ENCODE peak calls at places on chromosome 22, in five cellular contexts. One of them, this sample, is unnamed.

GRCh38 chr22:37751449-37752188 is 54.8 kb downstream of the TRIOBP start:
- DNase-seq in K562: no peak
- DNase-seq in A549: no peak
- DNase-seq in endothelial cell of umbilical vein: no peak
- DNase-seq in GM12878: no peak
- DNase-seq in this sample: no peak

GRCh38 chr22:48700566-48701295 is 1126.9 kb downstream of the BRD1 start:
- DNase-seq in K562: no peak
- DNase-seq in GM12878: no peak
- DNase-seq in endothelial cell of umbilical vein: no peak
- DNase-seq in A549: no peak
- DNase-seq in this sample: peak; percentile 46

GRCh38 chr22:39482768-39483167 is 19.3 kb upstream of the MIEF1 start:
- DNase-seq in A549: no peak
- DNase-seq in endothelial cell of umbilical vein: peak; percentile 43
- DNase-seq in GM12878: no peak
- DNase-seq in K562: no peak
- DNase-seq in this sample: no peak

GRCh38 chr22:28917747-28918543 is 34.6 kb downstream of the ZNRF3 start:
- DNase-seq in GM12878: no peak
- DNase-seq in K562: no peak
- DNase-seq in endothelial cell of umbilical vein: no peak
- DNase-seq in A549: peak; percentile 7
- DNase-seq in this sample: peak; percentile 9

GRCh38 chr22:22745225-22746060 is 101.0 kb downstream of the GGTLC2 start:
- DNase-seq in K562: peak; percentile 83
- DNase-seq in endothelial cell of umbilical vein: no peak
- DNase-seq in GM12878: no peak
- DNase-seq in A549: peak; percentile 10
- DNase-seq in this sample: peak; percentile 45

GRCh38 chr22:19121631-19122142 is 525 bp downstream of the DGCR2 start:
- DNase-seq in K562: peak; percentile 98
- DNase-seq in A549: peak; percentile 15
- DNase-seq in endothelial cell of umbilical vein: peak; percentile 54
- DNase-seq in GM12878: no peak
- DNase-seq in this sample: peak; percentile 69

GRCh38 chr22:45454260-45454659 is 40.8 kb downstream of the RIBC2 start:
- DNase-seq in A549: no peak
- DNase-seq in GM12878: no peak
- DNase-seq in endothelial cell of umbilical vein: no peak
- DNase-seq in K562: no peak
- DNase-seq in this sample: peak; percentile 76

GRCh38 chr22:16963189-16963945 is 44.7 kb downstream of the GAB4 start:
- DNase-seq in K562: peak; percentile 12
- DNase-seq in GM12878: no peak
- DNase-seq in endothelial cell of umbilical vein: no peak
- DNase-seq in A549: no peak
- DNase-seq in this sample: no peak

GRCh38 chr22:48667289-48667688 is 1160.4 kb downstream of the BRD1 start:
- DNase-seq in GM12878: no peak
- DNase-seq in A549: no peak
- DNase-seq in endothelial cell of umbilical vein: no peak
- DNase-seq in K562: no peak
- DNase-seq in this sample: no peak

DNA sequence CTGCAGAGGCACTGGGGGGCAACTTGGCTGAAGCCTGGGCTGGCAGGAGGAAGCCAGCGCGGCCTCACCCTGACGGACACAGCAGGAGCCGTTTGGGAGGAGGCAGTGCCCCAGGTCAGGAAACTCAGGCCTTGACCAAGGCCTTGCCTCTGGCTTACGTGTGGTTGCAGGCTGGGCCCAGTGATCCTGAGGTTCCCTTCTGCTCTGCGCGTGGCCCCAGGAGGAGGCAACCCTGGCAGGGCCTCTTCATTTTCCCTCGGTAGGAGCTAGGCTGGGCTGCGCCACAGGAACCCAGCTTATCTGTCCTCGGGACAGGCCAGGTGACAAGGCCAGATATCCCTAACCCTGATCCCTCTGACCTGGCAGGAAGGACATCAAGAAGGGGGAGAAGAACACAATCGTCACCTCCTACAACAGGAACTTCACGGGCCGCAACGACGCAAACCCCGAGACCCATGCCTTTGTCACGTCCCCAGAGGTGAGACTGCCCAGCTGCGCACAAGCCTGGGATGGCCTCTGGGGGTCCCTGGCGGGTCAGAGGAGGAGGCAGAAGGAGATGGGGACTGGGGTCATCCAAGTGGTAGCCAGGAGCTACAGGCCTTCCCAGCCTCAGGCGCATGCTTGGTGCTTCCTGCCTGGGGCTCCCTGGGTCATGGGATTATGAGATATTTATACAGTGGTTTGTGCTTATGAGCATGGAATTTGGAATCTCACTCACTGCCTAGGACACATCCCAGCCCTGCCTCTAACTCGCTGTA is 20.6 kb downstream of the POLR3H start:
- DNase-seq in K562: peak; percentile 63
- DNase-seq in GM12878: no peak
- DNase-seq in endothelial cell of umbilical vein: no peak
- DNase-seq in A549: no peak
- DNase-seq in this sample: no peak
- TF ChIP-seq MAX in K562: peak; percentile 95
- TF ChIP-seq MAX in GM12878: no peak
- TF ChIP-seq MAX in endothelial cell of umbilical vein: no peak
- TF ChIP-seq MAX in A549: no peak
- TF ChIP-seq MAX in this sample: no peak

GRCh38 chr22:20156042-20156389 is 5.2 kb upstream of the CCDC188 start:
- DNase-seq in endothelial cell of umbilical vein: no peak
- DNase-seq in K562: no peak
- DNase-seq in A549: no peak
- DNase-seq in GM12878: no peak
- DNase-seq in this sample: no peak

GRCh38 chr22:20154602-20155183 is 3.8 kb upstream of the CCDC188 start:
- DNase-seq in K562: peak; percentile 77
- DNase-seq in endothelial cell of umbilical vein: no peak
- DNase-seq in GM12878: no peak
- DNase-seq in A549: peak; percentile 16
- DNase-seq in this sample: peak; percentile 26

GRCh38 chr22:20153945-20154344 is 3.1 kb upstream of the CCDC188 start:
- DNase-seq in K562: peak; percentile 61
- DNase-seq in endothelial cell of umbilical vein: no peak
- DNase-seq in GM12878: no peak
- DNase-seq in A549: no peak
- DNase-seq in this sample: no peak

GRCh38 chr22:20156611-20157415 is 6.0 kb upstream of the CCDC188 start:
- DNase-seq in A549: peak; percentile 66
- DNase-seq in K562: peak; percentile 100
- DNase-seq in endothelial cell of umbilical vein: peak; percentile 77
- DNase-seq in GM12878: peak; percentile 17
- DNase-seq in this sample: peak; percentile 82

DNA sequence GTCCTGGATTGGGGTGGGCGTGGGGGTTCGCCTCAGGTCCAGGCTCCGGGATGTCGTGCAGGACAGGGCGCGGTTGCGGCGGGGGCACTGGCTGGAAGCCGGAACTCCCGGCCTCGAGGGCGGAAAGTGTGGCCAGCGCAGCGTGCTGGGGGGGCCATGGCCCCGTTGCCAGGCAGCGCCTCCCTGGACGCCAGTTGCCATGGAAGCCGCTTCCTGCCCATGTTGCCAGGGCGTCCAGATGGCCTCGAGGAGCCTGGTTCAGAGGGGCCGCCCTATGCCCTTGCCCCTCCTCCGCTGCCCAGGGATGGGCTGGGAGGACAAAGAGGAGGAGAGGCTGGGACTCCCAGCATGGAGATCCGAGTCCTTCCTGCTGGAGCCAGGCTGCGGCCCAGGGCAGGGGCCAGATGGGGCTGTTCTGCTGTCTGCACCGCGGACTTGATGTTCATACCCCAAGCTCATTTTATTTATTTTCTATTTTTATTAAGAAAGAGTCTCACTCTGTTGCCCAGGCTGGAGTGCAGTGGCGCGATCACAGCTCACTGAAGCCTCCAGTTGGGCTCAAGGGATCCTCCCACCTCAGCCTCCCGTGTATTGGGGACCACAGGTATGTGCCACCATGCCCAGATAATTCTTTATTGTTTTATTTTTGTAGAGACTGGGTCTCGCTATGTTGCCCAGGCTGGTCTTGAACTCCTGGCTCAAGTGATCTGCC is 4.6 kb upstream of the CCDC188 start:
- DNase-seq in GM12878: no peak
- DNase-seq in endothelial cell of umbilical vein: peak; percentile 64
- DNase-seq in K562: peak; percentile 80
- DNase-seq in A549: no peak
- DNase-seq in this sample: peak; percentile 69
- TF ChIP-seq MYC in GM12878: no peak
- TF ChIP-seq MYC in endothelial cell of umbilical vein: no peak
- TF ChIP-seq MYC in K562: no peak
- TF ChIP-seq MYC in A549: no peak
- TF ChIP-seq MYC in this sample: no peak

GRCh38 chr22:41479671-41480396 is 10.9 kb downstream of the ACO2 start:
- DNase-seq in A549: no peak
- DNase-seq in endothelial cell of umbilical vein: no peak
- DNase-seq in K562: no peak
- DNase-seq in GM12878: no peak
- DNase-seq in this sample: no peak
- TF ChIP-seq POLR2A in A549: no peak
- TF ChIP-seq POLR2A in endothelial cell of umbilical vein: no peak
- TF ChIP-seq POLR2A in K562: no peak
- TF ChIP-seq POLR2A in GM12878: no peak
- TF ChIP-seq POLR2A in this sample: no peak

DNA sequence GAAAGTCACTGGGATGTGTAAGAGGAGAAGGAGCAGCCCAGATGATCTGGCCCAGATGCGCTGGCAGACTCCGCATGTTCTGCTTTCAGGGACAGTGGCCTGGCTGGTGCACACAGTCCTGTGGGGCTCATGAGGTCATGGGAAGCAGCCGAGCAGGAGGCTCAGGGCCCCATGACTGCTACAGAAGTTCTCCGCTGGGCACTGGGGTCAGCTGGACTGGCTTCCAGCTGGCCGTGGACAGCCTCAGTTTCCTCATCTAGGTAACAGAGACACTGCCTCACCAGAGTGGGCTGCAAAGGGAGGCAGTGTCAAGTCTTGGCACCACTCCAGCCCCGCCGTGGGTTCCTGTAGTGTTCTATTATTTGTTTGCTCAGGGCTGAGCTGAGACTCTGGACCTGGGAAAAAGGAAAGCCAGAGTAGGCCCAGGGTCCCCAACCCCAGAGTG is 45.1 kb downstream of the MED15 start:
- DNase-seq in GM12878: no peak
- DNase-seq in K562: no peak
- DNase-seq in endothelial cell of umbilical vein: peak; percentile 47
- DNase-seq in A549: no peak
- DNase-seq in this sample: no peak
- TF ChIP-seq MAX in GM12878: no peak
- TF ChIP-seq MAX in K562: no peak
- TF ChIP-seq MAX in endothelial cell of umbilical vein: no peak
- TF ChIP-seq MAX in A549: no peak
- TF ChIP-seq MAX in this sample: no peak

GRCh38 chr22:44450503-44450902 is 47.5 kb downstream of the RTL6 start:
- DNase-seq in A549: no peak
- DNase-seq in GM12878: no peak
- DNase-seq in endothelial cell of umbilical vein: no peak
- DNase-seq in K562: no peak
- DNase-seq in this sample: no peak
- TF ChIP-seq MYC in A549: no peak
- TF ChIP-seq MYC in GM12878: no peak
- TF ChIP-seq MYC in endothelial cell of umbilical vein: no peak
- TF ChIP-seq MYC in K562: no peak
- TF ChIP-seq MYC in this sample: no peak

DNA sequence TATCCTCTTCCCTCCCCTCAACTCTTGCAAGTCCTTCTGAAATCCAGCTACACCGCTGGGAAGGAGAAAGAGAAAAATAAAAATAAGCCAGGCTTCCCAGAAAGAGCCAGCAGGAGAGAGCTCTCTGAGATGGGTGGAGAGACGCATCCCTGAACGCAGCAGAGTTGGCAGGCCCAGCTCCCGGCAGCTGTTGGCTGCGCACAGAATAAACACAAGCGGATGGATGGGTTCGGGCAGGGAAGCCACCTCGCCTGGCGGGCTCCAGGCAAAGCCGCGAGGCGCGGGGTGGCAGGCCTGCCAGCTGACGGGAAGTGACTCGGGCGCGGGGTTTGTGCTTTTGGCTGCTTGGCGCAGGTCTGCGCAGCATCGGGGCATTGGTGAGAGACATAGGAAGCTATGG is 537.7 kb downstream of the MIAT start:
- DNase-seq in A549: no peak
- DNase-seq in GM12878: no peak
- DNase-seq in endothelial cell of umbilical vein: no peak
- DNase-seq in K562: no peak
- DNase-seq in this sample: no peak
- TF ChIP-seq POLR2A in A549: no peak
- TF ChIP-seq POLR2A in GM12878: no peak
- TF ChIP-seq POLR2A in endothelial cell of umbilical vein: no peak
- TF ChIP-seq POLR2A in K562: no peak
- TF ChIP-seq POLR2A in this sample: no peak

DNA sequence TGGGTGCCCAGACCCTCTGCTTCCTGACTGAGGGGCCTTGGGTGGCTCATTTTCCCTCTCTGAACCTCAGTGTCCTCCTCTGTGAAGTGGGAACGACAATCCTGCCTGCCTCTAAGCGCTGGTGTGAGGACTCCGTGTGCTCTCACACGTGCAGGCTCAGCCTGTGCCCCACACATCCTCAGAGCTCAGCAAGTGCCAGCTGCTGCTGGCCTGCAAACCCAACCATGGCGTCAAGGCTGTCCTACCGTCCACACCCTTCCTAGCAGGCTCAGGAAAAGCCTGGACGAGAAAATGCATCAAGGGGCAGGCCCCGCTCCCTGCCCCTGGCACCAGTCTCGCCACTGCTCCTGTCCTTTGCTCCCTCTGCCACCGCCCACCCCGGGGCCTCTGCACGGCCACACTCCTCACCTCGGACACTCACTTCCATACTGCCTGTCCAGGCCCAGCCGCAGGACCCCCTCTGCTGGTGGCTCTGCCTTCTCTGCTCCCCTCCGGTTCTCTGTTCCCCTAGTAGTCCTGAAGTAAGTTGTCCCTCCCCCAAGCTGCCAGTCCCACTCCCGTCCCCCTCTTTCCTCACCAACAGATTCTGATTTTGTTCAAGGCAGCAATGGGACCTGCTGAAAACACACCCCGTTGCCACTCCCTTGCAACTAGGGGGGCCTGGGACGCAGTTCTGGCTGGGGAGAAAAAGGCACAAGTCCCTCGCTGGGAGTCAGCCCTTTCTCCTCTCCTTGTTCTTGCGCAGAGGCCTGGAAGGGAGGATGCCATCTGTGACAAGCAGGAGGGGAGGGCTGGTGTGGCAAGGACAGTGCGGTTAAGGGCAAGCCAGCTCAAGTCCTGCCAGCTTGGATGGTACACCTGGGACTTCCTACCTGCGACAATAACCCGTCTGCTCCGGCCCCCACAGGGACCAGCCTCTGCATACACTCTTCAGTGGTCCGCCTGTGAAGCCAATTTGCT is 62.2 kb downstream of the ARFGAP3 start:
- DNase-seq in endothelial cell of umbilical vein: no peak
- DNase-seq in K562: no peak
- DNase-seq in GM12878: no peak
- DNase-seq in A549: no peak
- DNase-seq in this sample: no peak
- TF ChIP-seq MAX in endothelial cell of umbilical vein: no peak
- TF ChIP-seq MAX in K562: no peak
- TF ChIP-seq MAX in GM12878: no peak
- TF ChIP-seq MAX in A549: no peak
- TF ChIP-seq MAX in this sample: no peak

This sample was measured in NB4.